ENCODE peak calls at places on chromosomes 3 and 15, in eight cellular contexts. N, D, O, F, L, Z, T and M are unnamed samples.

GRCh38 chr3:5186854-5187151 is 704 bp upstream of the EDEM1 start:
- DNase-seq in T (no peak), F (no peak), Z (peak; percentile 57), N (no peak), O (no peak), L (no peak), D (peak; percentile 47), M (peak; percentile 53)

GRCh38 chr3:44992555-44993470 is 16.8 kb downstream of the EXOSC7 start:
- DNase-seq in N (no peak), D (peak; percentile 49), L (peak; percentile 8), F (no peak), T (no peak), Z (peak; percentile 32), O (no peak), M (peak; percentile 30)

GRCh38 chr15:99403597-99403996 is 152.3 kb downstream of the LRRC28 start:
- DNase-seq in D (peak; percentile 52), L (no peak), Z (no peak), N (no peak), T (no peak), O (no peak), F (no peak), M (no peak)

GRCh38 chr3:188468672-188469071 is 314.7 kb downstream of the LPP start:
- DNase-seq in F (no peak), L (no peak), Z (peak; percentile 40), T (no peak), O (no peak), D (no peak), N (peak; percentile 5), M (peak; percentile 76)

GRCh38 chr3:194976813-194977322 is 291.2 kb downstream of the FAM43A start:
- DNase-seq in Z (no peak), N (no peak), O (no peak), L (no peak), D (no peak), F (no peak), T (no peak), M (no peak)

GRCh38 chr3:94234177-94234788 is 171.4 kb downstream of the NSUN3 start:
- DNase-seq in O (no peak), D (peak; percentile 52), L (no peak), N (no peak), F (no peak), T (no peak), Z (peak; percentile 43), M (peak; percentile 63)

GRCh38 chr3:193788189-193788946 is 195.4 kb downstream of the OPA1 start:
- DNase-seq in D (peak; percentile 74), O (peak; percentile 43), L (no peak), F (peak; percentile 72), N (no peak), T (no peak), Z (peak; percentile 77), M (peak; percentile 68)

GRCh38 chr3:30943206-30943605 is 48.7 kb upstream of the GADL1 start:
- DNase-seq in D (no peak), Z (no peak), L (no peak), F (no peak), T (no peak), N (no peak), O (no peak), M (no peak)

DNA sequence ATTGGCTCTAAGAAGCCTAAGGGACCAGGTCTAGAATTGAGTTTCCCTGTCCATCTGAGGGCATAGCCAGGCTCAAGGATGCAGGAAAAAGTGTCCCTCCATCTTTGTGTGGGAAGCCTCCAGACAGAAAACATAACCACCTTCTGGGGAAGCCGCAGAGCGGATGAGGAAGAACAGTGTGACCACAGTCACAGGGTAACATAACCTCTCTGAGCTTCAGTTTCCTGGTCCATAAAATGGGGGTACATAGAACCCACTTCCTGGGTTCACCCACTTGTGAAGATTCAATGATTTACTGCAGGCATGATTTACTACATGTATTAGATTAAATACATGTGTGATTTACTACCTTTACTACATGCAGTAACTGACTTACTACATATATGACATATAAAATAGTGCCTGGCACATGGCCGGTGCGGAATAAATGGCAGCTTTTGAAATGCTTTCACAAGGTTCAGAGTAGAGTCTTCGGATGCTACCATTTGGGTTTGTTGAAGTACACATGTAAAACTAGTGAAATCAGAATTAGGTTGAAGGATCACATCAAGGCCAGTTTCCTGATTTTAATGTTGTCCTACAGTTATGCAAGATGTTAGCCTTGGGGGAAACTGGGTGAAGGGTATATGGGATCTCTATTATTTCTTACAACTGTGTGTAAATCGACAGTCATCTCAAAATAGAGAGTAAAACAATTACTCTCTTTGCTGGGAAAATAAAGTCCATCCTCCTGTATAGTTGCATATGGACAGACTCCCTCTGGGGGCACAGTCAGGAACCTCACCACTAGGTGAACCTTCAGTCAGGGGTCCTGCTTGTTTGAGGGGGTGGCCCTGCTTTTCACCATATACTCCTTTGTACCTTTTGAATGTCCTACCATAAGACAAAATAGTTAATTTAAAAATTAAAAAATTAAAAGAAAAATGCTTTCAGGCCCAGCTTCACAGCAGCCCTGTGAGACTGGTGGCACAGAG is 86.0 kb downstream of the SEMA5B start:
- DNase-seq in L (no peak), D (no peak), Z (no peak), F (no peak), N (no peak), T (no peak), O (no peak), M (no peak)
- TF ChIP-seq CTCF in L (no peak), D (peak; percentile 31), Z (peak; percentile 55), F (peak; percentile 55), N (peak; percentile 38), T (peak; percentile 60), O (peak; percentile 43), M (peak; percentile 45)

GRCh38 chr15:89441295-89441762 is 55.1 kb downstream of the RHCG start:
- DNase-seq in F (no peak), D (peak; percentile 65), L (no peak), N (no peak), T (no peak), Z (no peak), O (no peak), M (no peak)

GRCh38 chr15:89444855-89445254 is 51.5 kb downstream of the RHCG start:
- DNase-seq in D (no peak), F (no peak), N (no peak), Z (no peak), L (no peak), T (no peak), O (no peak), M (no peak)

GRCh38 chr15:89444241-89444797 is 52.1 kb downstream of the RHCG start:
- DNase-seq in L (no peak), Z (no peak), O (no peak), T (no peak), N (no peak), D (no peak), F (no peak), M (no peak)

GRCh38 chr15:89442155-89442554 is 54.2 kb downstream of the RHCG start:
- DNase-seq in T (no peak), F (no peak), Z (no peak), D (no peak), L (no peak), O (no peak), N (no peak), M (no peak)

DNA sequence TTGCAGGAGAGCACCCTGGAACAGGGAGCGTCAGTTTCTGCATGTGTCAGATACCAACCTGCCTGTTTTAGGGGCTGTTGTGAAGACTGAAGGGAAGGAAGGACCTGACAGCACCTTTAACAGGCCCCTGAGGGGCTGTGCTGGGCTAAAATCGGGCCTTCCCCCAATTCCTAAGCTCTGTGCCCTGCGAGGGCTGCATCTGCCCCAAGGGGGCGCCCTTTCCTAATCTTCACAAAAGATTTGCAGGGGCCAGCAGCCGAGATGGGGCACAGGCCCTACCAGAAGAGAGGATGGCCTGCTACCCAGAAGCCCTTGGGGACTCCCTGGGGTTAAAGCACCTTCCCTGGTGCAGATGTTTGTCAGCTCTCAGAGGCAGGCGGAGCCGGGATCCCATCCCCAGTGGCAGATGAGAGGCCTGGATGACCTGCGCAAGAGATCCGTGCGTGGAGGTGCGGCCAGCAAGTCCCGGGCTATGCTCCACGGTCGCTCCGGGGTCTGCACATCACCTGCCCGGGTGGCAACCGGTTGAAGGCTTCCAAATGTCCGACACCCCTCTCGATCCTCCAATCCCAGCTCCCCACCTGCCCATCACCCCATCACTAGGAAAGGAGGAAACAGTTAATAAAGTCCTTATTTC is 53.6 kb downstream of the RHCG start:
- DNase-seq in T (no peak), O (peak; percentile 62), F (peak; percentile 70), D (peak; percentile 73), Z (peak; percentile 37), L (no peak), N (no peak), M (peak; percentile 9)
- TF ChIP-seq CTCF in T (peak; percentile 61), O (peak; percentile 86), F (peak; percentile 76), D (peak; percentile 94), Z (peak; percentile 85), L (no peak), N (peak; percentile 55), M (peak; percentile 74)

GRCh38 chr15:89526601-89527441 is 30.4 kb upstream of the RHCG start:
- DNase-seq in N (no peak), Z (no peak), L (no peak), T (no peak), F (no peak), D (no peak), O (no peak), M (no peak)

GRCh38 chr15:89526181-89526580 is 29.8 kb upstream of the RHCG start:
- DNase-seq in F (no peak), L (no peak), N (no peak), D (no peak), O (no peak), T (no peak), Z (no peak), M (no peak)

GRCh38 chr15:89533861-89534544 is 37.6 kb upstream of the RHCG start:
- DNase-seq in Z (peak; percentile 40), L (no peak), T (no peak), N (no peak), F (no peak), D (no peak), O (no peak), M (no peak)

GRCh38 chr15:89528757-89529352 is 32.5 kb upstream of the RHCG start:
- DNase-seq in Z (no peak), O (no peak), L (no peak), F (no peak), T (no peak), D (no peak), N (no peak), M (no peak)

DNA sequence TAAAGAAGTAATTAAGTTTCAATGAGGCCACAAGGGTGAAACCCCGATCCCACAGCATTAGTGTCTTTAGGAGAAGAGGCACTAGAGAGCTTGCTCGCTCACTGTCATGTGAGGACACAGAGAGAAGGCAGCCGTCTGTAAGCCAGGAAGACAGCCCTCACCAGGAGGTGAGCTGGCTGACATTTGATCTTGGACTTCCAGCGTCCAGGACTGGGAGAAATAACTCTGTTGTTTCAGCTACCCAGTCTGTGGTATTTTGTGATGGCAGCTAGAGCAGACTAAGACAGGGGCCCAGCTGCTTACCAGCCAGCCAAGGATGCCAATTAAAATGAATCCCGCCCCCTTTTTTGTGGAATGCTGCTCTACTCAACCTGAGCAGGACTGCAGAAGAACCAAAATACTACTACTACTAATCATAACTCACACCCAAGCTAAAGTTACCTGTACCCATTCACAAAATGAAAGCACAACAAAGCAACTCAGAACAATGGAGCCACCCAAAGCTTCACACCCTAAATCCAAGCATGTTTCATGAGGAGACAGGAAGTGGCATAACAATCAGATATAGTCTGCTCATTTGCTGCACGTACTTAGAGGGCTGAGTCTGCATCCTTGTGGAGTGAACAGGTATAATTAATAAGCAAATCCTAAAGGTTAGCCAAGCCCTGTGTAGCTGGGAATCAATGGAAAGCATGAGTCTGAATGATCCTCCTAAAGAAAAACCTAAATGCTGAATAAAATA is 35.6 kb upstream of the RHCG start:
- DNase-seq in N (no peak), O (no peak), F (no peak), T (no peak), L (no peak), Z (no peak), D (no peak), M (no peak)
- TF ChIP-seq CTCF in N (no peak), O (no peak), F (no peak), T (no peak), L (no peak), Z (no peak), D (no peak), M (no peak)

DNA sequence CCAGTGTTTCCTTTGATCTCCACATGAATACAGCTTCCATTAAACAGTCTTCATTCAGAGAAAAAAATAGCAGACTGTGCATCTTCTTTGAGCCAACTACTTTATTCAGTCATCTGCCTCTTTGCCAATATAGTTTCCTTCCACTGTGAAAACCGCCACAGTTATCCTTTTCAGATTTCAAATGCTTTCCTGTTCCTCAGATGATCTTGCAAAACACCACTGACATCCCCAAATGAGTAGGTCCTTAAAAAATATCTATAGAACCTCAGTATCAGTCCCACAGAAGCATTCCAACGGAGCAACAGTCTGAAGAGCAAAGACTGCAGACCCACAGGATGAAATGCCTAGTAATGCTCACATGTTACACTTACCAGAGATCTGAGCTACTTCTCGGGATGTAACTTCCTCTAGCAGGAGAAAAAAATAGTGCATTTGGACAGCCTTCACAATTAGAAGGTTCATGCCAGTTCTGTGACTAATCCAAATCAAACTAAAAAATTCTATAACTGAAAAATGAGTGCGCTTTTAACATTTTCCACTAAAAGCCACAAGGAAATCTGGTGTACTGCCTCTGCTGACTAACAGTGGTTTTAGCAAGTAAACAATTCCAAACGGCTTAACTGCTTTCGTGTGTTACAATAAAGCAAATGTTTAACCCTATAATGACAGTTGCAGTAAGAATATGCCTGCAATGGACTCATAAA is at the start of gene ANKRD28:
- DNase-seq in O (no peak), D (peak; percentile 80), Z (peak; percentile 97), L (no peak), F (no peak), T (peak; percentile 92), N (peak; percentile 90), M (peak; percentile 98)
- TF ChIP-seq CTCF in O (peak; percentile 34), D (no peak), Z (peak; percentile 25), L (peak; percentile 26), F (no peak), T (peak; percentile 42), N (peak; percentile 32), M (no peak)